ENCODE peak calls at places on chromosomes 3 and 15, in eight cellular contexts. Y is A549, P is right lobe of liver, H is prostate gland, M is Peyer's patch, Z is adrenal gland, X is stomach, I is breast epithelium. V is an unnamed sample. For H3K4me1, the result is how much of the 10 kb centered on the place peaks cover.

GRCh38 chr15:69939513-69940440 is 157.9 kb downstream of the TLE3 start:
- DNase-seq in Y (no peak), P (no peak), H (no peak), M (no peak), Z (no peak), X (no peak), I (no peak), V (no peak)

GRCh38 chr3:11613851-11614491 is 29.7 kb downstream of the VGLL4 start:
- DNase-seq in Y (no peak), P (no peak), H (no peak), M (no peak), Z (no peak), X (no peak), I (no peak), V (no peak)

GRCh38 chr3:49132437-49133225 is at the start of gene LAMB2:
- DNase-seq in Y (peak), P (peak), H (peak), M (peak), Z (peak), X (peak), I (peak), V (peak)

GRCh38 chr3:158709666-158710083 is 22.6 kb downstream of the RARRES1 start:
- DNase-seq in Y (peak), P (no peak), H (no peak), M (no peak), Z (peak), X (no peak), I (no peak), V (peak)

GRCh38 chr3:11335056-11335608 is 62.9 kb downstream of the ATG7 start:
- DNase-seq in Y (peak), P (no peak), H (peak), M (no peak), Z (peak), X (no peak), I (no peak), V (no peak)

GRCh38 chr15:70518201-70519003 is 245.0 kb downstream of the UACA start:
- DNase-seq in Y (no peak), P (no peak), H (no peak), M (no peak), Z (no peak), X (no peak), I (no peak), V (no peak)

GRCh38 chr15:30859091-30859874 is 44.4 kb upstream of the FAN1 start:
- DNase-seq in Y (peak), P (no peak), H (no peak), M (peak), Z (peak), X (no peak), I (no peak), V (no peak)

GRCh38 chr3:14411166-14411526 is 8.7 kb downstream of the SLC6A6 start:
- DNase-seq in Y (peak), P (no peak), H (no peak), M (no peak), Z (no peak), X (peak), I (no peak), V (no peak)

GRCh38 chr3:194042947-194043346 is 93.0 kb upstream of the HES1 start:
- DNase-seq in Y (peak), P (no peak), H (no peak), M (no peak), Z (no peak), X (no peak), I (no peak), V (no peak)

GRCh38 chr3:149258298-149258697 is 36.7 kb upstream of the CP start:
- DNase-seq in Y (no peak), P (peak), H (no peak), M (no peak), Z (peak), X (no peak), I (no peak), V (no peak)

GRCh38 chr15:74725845-74726773 is 781 bp upstream of the CYP1A1 start:
- DNase-seq in Y (peak), P (peak), H (no peak), M (peak), Z (peak), X (peak), I (no peak), V (peak)

GRCh38 chr15:68285243-68285980 is 7.9 kb downstream of the FEM1B start:
- DNase-seq in Y (no peak), P (no peak), H (no peak), M (no peak), Z (no peak), X (no peak), I (no peak), V (no peak)

GRCh38 chr3:14352002-14352627 is 50.3 kb upstream of the SLC6A6 start:
- DNase-seq in Y (peak), P (no peak), H (no peak), M (no peak), Z (no peak), X (no peak), I (no peak), V (no peak)

GRCh38 chr15:91548588-91548987 is 304.9 kb upstream of the SLCO3A1 start:
- DNase-seq in Y (no peak), P (no peak), H (no peak), M (no peak), Z (no peak), X (no peak), I (no peak), V (no peak)

GRCh38 chr3:126870608-126871210 is 112.2 kb upstream of the PLXNA1 start:
- DNase-seq in Y (no peak), P (no peak), H (no peak), M (no peak), Z (no peak), X (no peak), I (no peak), V (peak)

GRCh38 chr3:35200056-35200455 is 439.3 kb upstream of the ARPP21 start:
- DNase-seq in Y (peak), P (no peak), H (no peak), M (no peak), Z (no peak), X (no peak), I (no peak), V (no peak)

GRCh38 chr3:169812124-169812843 is 386 bp upstream of the LRRIQ4 start:
- DNase-seq in Y (no peak), P (peak), H (peak), M (peak), Z (peak), X (peak), I (peak), V (peak)

GRCh38 chr3:191257286-191257685 is 58.2 kb downstream of the OSTN start:
- DNase-seq in Y (no peak), P (no peak), H (no peak), M (no peak), Z (no peak), X (no peak), I (no peak), V (no peak)

GRCh38 chr3:112640864-112641751 is at the start of gene CCDC80:
- DNase-seq in Y (peak), P (no peak), H (no peak), M (no peak), Z (peak), X (no peak), I (no peak), V (peak)

GRCh38 chr3:116474356-116475200 is 29.3 kb upstream of the LSAMP start:
- DNase-seq in Y (no peak), P (no peak), H (no peak), M (no peak), Z (no peak), X (no peak), I (no peak), V (no peak)

GRCh38 chr15:29924750-29925149 is 102.5 kb upstream of the TJP1 start:
- DNase-seq in Y (peak), P (no peak), H (no peak), M (peak), Z (no peak), X (no peak), I (no peak), V (no peak)

GRCh38 chr3:123620338-123620737 is 35.5 kb upstream of the HACD2 start:
- DNase-seq in Y (no peak), P (no peak), H (peak), M (no peak), Z (no peak), X (no peak), I (no peak), V (peak)

GRCh38 chr3:45554001-45554691 is 40.4 kb upstream of the LIMD1 start:
- DNase-seq in Y (no peak), P (no peak), H (no peak), M (peak), Z (peak), X (peak), I (no peak), V (no peak)

GRCh38 chr3:14935577-14936345 is 11.6 kb upstream of the NR2C2 start:
- DNase-seq in Y (no peak), P (no peak), H (no peak), M (no peak), Z (no peak), X (no peak), I (no peak), V (no peak)

GRCh38 chr3:32420138-32420981 is 28.7 kb downstream of the CMTM7 start:
- DNase-seq in Y (peak), P (no peak), H (peak), M (peak), Z (no peak), X (peak), I (peak), V (no peak)
- H3K4me1 ChIP-seq in Y (under half), P (under half), H (under half), M (under half), Z (under half), X (half or more), I (under half), V (under half)

DNA sequence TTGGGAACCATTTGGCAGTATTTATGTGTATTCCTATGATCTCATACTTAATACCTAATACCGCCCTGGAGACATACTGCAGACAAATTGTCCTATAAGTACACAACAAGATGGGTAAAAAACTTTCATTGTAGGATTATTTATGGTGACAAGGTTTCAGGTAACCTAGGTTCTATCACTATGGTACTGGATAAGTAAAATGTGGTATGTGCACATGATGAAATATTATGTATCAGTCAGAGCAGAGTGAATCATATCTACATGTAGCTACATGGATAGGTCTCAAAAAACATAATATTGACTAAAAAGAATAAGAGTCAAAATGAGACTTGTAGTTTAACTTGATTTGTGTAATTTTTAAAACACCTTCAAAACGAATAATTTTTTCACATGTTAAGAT is 147.8 kb downstream of the LEKR1 start:
- DNase-seq in Y (no peak), P (no peak), H (no peak), M (no peak), Z (no peak), X (no peak), I (no peak), V (no peak)
- TF ChIP-seq CTCF in Y (no peak), P (no peak), H (no peak), M (no peak), Z (no peak), X (no peak), I (no peak), V (no peak)

DNA sequence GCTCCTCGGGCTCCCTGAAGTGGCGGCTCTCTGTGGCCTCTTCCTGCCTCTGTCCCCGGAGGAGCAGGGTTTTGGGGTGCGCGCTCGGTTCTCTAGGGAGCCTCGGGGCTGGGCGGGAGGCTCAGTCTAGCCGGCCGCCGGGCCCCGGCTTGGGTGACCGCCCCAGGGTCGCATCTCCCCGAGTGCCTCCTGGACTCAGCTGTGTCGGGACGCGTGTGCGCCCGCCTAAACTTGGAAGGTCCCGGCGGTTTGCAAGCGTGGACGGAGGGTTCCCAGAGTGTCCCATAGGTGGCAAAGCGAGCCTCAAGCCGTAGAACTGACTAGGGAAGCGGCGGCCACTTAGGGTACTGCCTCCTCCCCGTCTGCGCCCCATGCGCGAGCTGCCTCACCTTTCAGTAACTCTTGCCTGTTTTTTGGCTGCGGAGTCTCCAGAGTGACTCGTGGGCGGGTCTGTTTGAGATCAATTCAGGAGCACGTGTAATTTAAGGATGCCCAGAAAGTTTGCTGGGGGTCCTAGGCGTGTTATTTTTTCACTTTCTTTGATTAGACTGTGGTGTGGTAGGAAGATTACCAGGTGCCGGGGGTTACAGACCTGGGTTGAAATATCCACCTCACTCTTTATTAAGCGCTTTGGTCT is 690 bp downstream of the ACTL6A start:
- DNase-seq in Y (peak), P (peak), H (peak), M (peak), Z (peak), X (peak), I (peak), V (peak)
- TF ChIP-seq POLR2A in Y (no peak), P (no peak), H (no peak), M (no peak), Z (no peak), X (no peak), I (no peak), V (no peak)

DNA sequence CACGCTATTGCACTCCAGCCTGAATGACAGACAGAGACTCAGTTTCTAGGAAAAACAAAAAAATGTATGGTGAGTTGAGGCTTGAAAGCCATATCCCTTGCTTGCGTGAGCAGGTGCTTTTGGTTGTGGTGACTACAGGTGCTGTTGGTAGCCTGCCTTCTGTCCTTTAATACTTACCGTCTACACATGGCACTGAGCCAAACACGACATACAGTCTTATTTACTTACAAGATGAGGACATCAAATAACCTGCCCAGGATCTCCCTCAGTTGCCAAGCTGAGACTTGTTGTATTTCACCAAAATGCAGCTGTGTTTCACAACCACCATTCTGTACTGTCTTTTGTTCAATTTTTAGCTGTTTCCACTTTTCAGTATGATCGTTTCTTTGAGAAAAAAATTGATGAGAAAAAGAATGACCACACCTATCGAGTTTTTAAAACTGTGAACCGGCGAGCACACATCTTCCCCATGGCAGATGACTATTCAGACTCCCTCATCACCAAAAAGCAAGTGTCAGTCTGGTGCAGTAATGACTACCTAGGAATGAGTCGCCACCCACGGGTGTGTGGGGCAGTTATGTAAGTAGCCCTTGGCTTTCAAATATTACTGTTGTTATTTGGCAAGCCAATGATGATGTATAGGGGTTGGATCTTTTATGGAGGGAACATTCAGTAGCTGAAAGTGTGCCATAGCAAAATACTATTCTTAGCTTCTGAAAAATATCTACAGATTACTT is 6.5 kb downstream of the ALAS1 start:
- DNase-seq in Y (no peak), P (peak), H (peak), M (no peak), Z (peak), X (peak), I (no peak), V (no peak)
- H3K4me1 ChIP-seq in Y (under half), P (under half), H (under half), M (under half), Z (half or more), X (under half), I (under half), V (under half)

DNA sequence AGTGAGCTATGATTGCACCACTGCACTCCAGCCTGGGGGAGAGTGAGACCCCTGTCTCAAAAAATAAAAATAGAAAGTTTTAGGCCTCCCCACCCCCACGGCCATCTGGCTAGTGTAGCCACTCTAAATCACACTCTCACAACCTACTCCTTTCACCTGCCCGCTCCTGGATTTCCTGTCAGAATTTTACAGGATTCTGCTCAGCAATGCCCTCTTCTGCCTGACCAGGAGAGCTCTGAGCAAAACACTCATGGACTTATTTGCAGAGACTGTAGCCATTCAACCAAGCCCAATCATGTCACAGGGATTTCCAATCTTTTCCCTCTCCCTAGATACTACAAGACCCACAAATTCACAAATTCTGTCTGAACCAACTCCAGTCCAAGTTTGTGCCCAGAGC is 242.6 kb upstream of the TPRG1 start:
- DNase-seq in Y (peak), P (no peak), H (peak), M (no peak), Z (peak), X (no peak), I (no peak), V (no peak)
- TF ChIP-seq CTCF in Y (peak), P (peak), H (no peak), M (peak), Z (peak), X (no peak), I (peak), V (peak)

V was measured in uterus.